ENCODE peak calls at places on chromosomes 1 and 21, in seven cellular contexts. K is pancreas, C is cardiac muscle cell, O is lung, N is fibroblast of lung, E is mammary epithelial cell, L is IMR-90. B is an unnamed sample.

GRCh38 chr1:1627842-1628655 is 3.9 kb upstream of the MMP23B start:
- DNase-seq in K (peak; percentile 13), C (no peak), O (no peak), N (no peak), E (no peak), L (no peak), B (no peak)

GRCh38 chr1:229657993-229658755 is 32.1 kb downstream of the URB2 start:
- DNase-seq in K (no peak), C (no peak), O (no peak), N (no peak), E (no peak), L (no peak), B (no peak)

GRCh38 chr21:27320868-27321267 is 354.0 kb upstream of the ADAMTS5 start:
- DNase-seq in K (no peak), C (no peak), O (no peak), N (no peak), E (no peak), L (no peak), B (no peak)

GRCh38 chr1:5329068-5329739 is 663.0 kb downstream of the NPHP4 start:
- DNase-seq in K (no peak), C (no peak), O (no peak), N (no peak), E (no peak), L (no peak), B (no peak)

GRCh38 chr1:184387871-184388670 is 1.2 kb downstream of the C1orf21 start:
- DNase-seq in K (peak; percentile 42), C (peak; percentile 56), O (peak; percentile 38), N (peak; percentile 84), E (peak; percentile 89), L (peak; percentile 89), B (peak; percentile 64)

GRCh38 chr1:201167625-201167991 is 13.3 kb upstream of the TMEM9 start:
- DNase-seq in K (no peak), C (no peak), O (no peak), N (no peak), E (no peak), L (no peak), B (no peak)

GRCh38 chr1:30068787-30069472 is 654.5 kb downstream of the MATN1 start:
- DNase-seq in K (no peak), C (no peak), O (no peak), N (no peak), E (peak; percentile 34), L (no peak), B (no peak)

GRCh38 chr1:231934797-231935196 is 308.2 kb downstream of the DISC1 start:
- DNase-seq in K (peak; percentile 35), C (peak; percentile 54), O (no peak), N (peak; percentile 64), E (peak; percentile 42), L (peak; percentile 64), B (no peak)

GRCh38 chr21:42164064-42164789 is 54.7 kb upstream of the ABCG1 start:
- DNase-seq in K (peak; percentile 66), C (peak; percentile 60), O (peak; percentile 63), N (no peak), E (peak; percentile 20), L (no peak), B (no peak)

GRCh38 chr1:211698161-211699026 is 23.0 kb upstream of the NEK2 start:
- DNase-seq in K (peak; percentile 83), C (peak; percentile 83), O (peak; percentile 82), N (peak; percentile 53), E (peak; percentile 64), L (peak; percentile 41), B (peak; percentile 52)

GRCh38 chr1:112209493-112209892 is 186.5 kb upstream of the CTTNBP2NL start:
- DNase-seq in K (no peak), C (no peak), O (no peak), N (no peak), E (peak; percentile 11), L (no peak), B (no peak)
- TF ChIP-seq CTCF in K (no peak), C (no peak), O (no peak), N (no peak), E (no peak), L (no peak), B (no peak)

GRCh38 chr1:196393742-196394141 is 214.5 kb downstream of the KCNT2 start:
- DNase-seq in K (no peak), C (no peak), O (no peak), N (peak; percentile 69), E (peak; percentile 25), L (peak; percentile 41), B (peak; percentile 72)
- H3K4me3 ChIP-seq in K (no peak overlapping the region), C (no peak overlapping the region), O (no peak overlapping the region), N (no peak overlapping the region), E (no peak overlapping the region), L (no peak overlapping the region), B (no peak overlapping the region)

GRCh38 chr1:227465256-227465655 is 98.1 kb upstream of the ZNF678 start:
- DNase-seq in K (no peak), C (no peak), O (no peak), N (no peak), E (no peak), L (no peak), B (no peak)
- TF ChIP-seq CTCF in K (no peak), C (peak; percentile 3), O (no peak), N (no peak), E (peak; percentile 12), L (no peak), B (peak; percentile 2)

DNA sequence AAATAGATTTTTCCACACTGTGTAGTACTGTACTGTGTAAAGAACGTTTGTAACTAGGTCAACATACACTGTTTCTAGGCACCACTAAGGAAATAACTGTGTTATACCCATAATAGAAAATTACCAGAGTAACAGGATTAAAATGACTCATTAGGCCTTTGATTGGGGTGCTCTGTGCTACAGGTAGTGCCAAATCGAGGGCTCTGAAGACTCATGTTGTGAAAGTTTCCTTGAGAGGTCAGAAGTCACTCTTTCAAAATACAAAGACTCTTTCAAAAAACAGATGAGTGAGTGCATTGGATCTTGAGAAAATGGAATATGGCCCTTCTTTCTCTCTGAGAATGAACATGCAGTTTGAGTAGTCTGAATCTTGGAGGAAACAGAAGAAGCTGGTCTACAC is 143.0 kb downstream of the MRPL39 start:
- DNase-seq in K (no peak), C (no peak), O (no peak), N (no peak), E (peak; percentile 22), L (no peak), B (no peak)
- H3K4me3 ChIP-seq in K (no peak overlapping the region), C (no peak overlapping the region), O (no peak overlapping the region), N (no peak overlapping the region), E (no peak overlapping the region), L (no peak overlapping the region), B (no peak overlapping the region)

DNA sequence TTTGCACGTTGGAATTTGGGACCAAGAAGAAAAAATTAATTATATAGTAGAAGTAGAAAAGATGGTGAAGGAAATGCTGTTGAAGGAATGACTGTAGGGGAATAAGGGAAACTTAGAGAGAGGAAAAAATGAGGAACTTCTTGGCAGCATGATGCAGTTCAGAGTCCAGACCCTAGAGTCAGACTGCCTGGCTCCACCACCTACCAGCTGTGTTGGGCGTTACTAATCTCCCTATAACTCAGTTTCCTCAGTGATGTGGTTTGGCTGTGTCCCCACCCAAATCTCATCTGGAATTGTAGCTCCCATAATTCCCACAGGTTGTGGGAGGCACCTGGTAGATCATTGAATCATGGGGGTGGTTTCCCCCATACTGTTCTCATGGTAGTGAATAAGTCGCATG is 1.3 kb upstream of the SELP start:
- DNase-seq in K (no peak), C (no peak), O (no peak), N (no peak), E (no peak), L (no peak), B (no peak)
- TF ChIP-seq CTCF in K (no peak), C (no peak), O (no peak), N (no peak), E (no peak), L (no peak), B (no peak)

DNA sequence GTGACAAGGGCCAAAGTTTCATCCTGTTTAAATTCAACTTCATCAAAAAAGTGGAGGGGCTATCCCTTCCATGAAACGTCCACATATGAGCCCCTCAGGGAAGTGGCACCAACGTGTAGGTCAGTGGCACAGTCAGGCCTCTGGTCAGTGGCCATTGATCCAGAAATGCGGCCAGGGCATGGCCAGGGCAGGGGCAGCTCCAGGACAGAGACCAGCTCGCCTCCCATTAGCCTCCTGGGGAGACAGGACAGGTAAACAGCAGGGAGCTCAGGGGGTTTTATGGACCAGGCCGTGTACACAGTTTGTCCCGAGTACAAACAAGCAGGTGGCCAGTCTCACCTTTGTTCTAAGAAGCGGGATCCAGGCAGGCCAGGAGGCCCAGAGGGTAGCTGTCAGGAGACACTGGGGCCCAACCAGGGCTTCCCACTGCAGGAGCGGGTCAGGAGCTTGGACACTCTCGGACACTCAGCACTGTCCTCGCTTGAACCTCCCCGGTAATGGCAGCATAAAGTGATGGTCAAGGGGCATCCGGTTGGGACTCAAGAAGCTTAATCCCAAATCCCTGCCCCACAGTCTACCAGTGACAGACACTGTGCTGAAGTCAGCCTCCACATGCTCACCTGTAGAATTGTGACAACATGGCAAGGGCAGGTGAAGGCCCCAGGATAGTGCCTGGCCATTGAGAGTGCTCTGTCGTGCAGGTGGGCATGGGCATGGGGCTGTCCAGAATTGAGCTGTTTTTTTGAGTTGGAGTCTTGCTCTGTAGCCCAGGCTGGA is 144.1 kb upstream of the ERRFI1 start:
- DNase-seq in K (no peak), C (no peak), O (no peak), N (no peak), E (no peak), L (no peak), B (no peak)
- H3K4me3 ChIP-seq in K (no peak overlapping the region), C (no peak overlapping the region), O (no peak overlapping the region), N (no peak overlapping the region), E (no peak overlapping the region), L (no peak overlapping the region), B (no peak overlapping the region)

GRCh38 chr1:244028701-244029100 is 22.4 kb upstream of the ZBTB18 start:
- DNase-seq in K (no peak), C (no peak), O (no peak), N (peak; percentile 9), E (no peak), L (no peak), B (no peak)

GRCh38 chr1:244027491-244027890 is 23.6 kb upstream of the ZBTB18 start:
- DNase-seq in K (no peak), C (no peak), O (peak; percentile 22), N (no peak), E (no peak), L (no peak), B (no peak)

GRCh38 chr1:244030481-244031040 is 20.5 kb upstream of the ZBTB18 start:
- DNase-seq in K (no peak), C (no peak), O (no peak), N (peak; percentile 17), E (no peak), L (no peak), B (no peak)

DNA sequence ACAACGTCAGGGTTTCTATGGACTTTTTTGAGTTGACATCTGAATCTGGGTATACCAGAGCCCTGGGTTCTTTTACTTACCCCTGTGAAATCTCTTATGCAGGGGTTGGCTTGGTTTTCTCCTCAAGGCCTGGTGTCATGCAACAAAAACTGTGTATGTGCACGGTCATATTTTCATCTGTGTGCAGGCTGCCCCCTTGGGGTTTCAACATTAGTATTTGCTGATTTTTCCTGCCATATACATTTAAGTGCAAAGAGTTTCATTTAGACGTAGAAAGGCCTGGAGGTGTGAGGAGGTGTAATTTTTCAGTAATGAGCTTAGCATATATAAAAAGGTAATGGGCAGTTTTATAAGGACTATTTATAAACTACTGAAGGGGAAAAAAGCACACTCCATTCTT is 21.9 kb upstream of the ZBTB18 start:
- DNase-seq in K (no peak), C (no peak), O (no peak), N (no peak), E (no peak), L (no peak), B (no peak)
- TF ChIP-seq CTCF in K (no peak), C (peak; percentile 4), O (no peak), N (no peak), E (no peak), L (peak; percentile 16), B (no peak)